ENCODE peak calls at places on chromosomes 2 and 18, in six cellular contexts. One of them, this sample, is unnamed.

GRCh38 chr2:173399229-173399628 is 44.6 kb downstream of the CDCA7 start:
- DNase-seq in ureter: no peak
- DNase-seq in stimulated activated CD8-positive, alpha-beta memory T cell treated with anti-CD3 and anti-CD28 coated beads, Interleukin-7, amount 100 ng/mL, for 48 hours: no peak
- DNase-seq in effector memory CD8-positive, alpha-beta T cell: no peak
- DNase-seq in AML-193: no peak
- DNase-seq in epithelial cell of esophagus: no peak
- DNase-seq in this sample: no peak

GRCh38 chr2:205543262-205543843 is 138.9 kb upstream of the NRP2 start:
- DNase-seq in epithelial cell of esophagus: no peak
- DNase-seq in ureter: no peak
- DNase-seq in AML-193: no peak
- DNase-seq in stimulated activated CD8-positive, alpha-beta memory T cell treated with anti-CD3 and anti-CD28 coated beads, Interleukin-7, amount 100 ng/mL, for 48 hours: no peak
- DNase-seq in effector memory CD8-positive, alpha-beta T cell: no peak
- DNase-seq in this sample: no peak

GRCh38 chr2:23363831-23364230 is 21.1 kb upstream of the KLHL29 start:
- DNase-seq in stimulated activated CD8-positive, alpha-beta memory T cell treated with anti-CD3 and anti-CD28 coated beads, Interleukin-7, amount 100 ng/mL, for 48 hours: no peak
- DNase-seq in AML-193: no peak
- DNase-seq in epithelial cell of esophagus: peak; percentile 56
- DNase-seq in ureter: no peak
- DNase-seq in effector memory CD8-positive, alpha-beta T cell: no peak
- DNase-seq in this sample: no peak

GRCh38 chr2:18603867-18604572 is 14.7 kb upstream of the NT5C1B start:
- DNase-seq in ureter: no peak
- DNase-seq in epithelial cell of esophagus: no peak
- DNase-seq in stimulated activated CD8-positive, alpha-beta memory T cell treated with anti-CD3 and anti-CD28 coated beads, Interleukin-7, amount 100 ng/mL, for 48 hours: no peak
- DNase-seq in AML-193: no peak
- DNase-seq in effector memory CD8-positive, alpha-beta T cell: no peak
- DNase-seq in this sample: no peak

GRCh38 chr2:42636956-42637355 is 68.5 kb downstream of the MTA3 start:
- DNase-seq in effector memory CD8-positive, alpha-beta T cell: no peak
- DNase-seq in AML-193: no peak
- DNase-seq in stimulated activated CD8-positive, alpha-beta memory T cell treated with anti-CD3 and anti-CD28 coated beads, Interleukin-7, amount 100 ng/mL, for 48 hours: no peak
- DNase-seq in ureter: no peak
- DNase-seq in epithelial cell of esophagus: no peak
- DNase-seq in this sample: no peak

GRCh38 chr2:218961651-218962570 is 2.4 kb downstream of the CDK5R2 start:
- DNase-seq in epithelial cell of esophagus: no peak
- DNase-seq in stimulated activated CD8-positive, alpha-beta memory T cell treated with anti-CD3 and anti-CD28 coated beads, Interleukin-7, amount 100 ng/mL, for 48 hours: no peak
- DNase-seq in AML-193: no peak
- DNase-seq in ureter: no peak
- DNase-seq in effector memory CD8-positive, alpha-beta T cell: no peak
- DNase-seq in this sample: peak; percentile 64

GRCh38 chr2:12778369-12778768 is 61.6 kb downstream of the TRIB2 start:
- DNase-seq in AML-193: no peak
- DNase-seq in stimulated activated CD8-positive, alpha-beta memory T cell treated with anti-CD3 and anti-CD28 coated beads, Interleukin-7, amount 100 ng/mL, for 48 hours: no peak
- DNase-seq in effector memory CD8-positive, alpha-beta T cell: no peak
- DNase-seq in ureter: no peak
- DNase-seq in epithelial cell of esophagus: no peak
- DNase-seq in this sample: no peak

GRCh38 chr2:44246840-44247369 is 28.4 kb upstream of the SLC3A1 start:
- DNase-seq in effector memory CD8-positive, alpha-beta T cell: no peak
- DNase-seq in ureter: no peak
- DNase-seq in epithelial cell of esophagus: no peak
- DNase-seq in AML-193: no peak
- DNase-seq in stimulated activated CD8-positive, alpha-beta memory T cell treated with anti-CD3 and anti-CD28 coated beads, Interleukin-7, amount 100 ng/mL, for 48 hours: no peak
- DNase-seq in this sample: no peak

GRCh38 chr2:143128681-143129580 is at the start of gene ARHGAP15:
- DNase-seq in epithelial cell of esophagus: peak; percentile 6
- DNase-seq in AML-193: peak; percentile 94
- DNase-seq in stimulated activated CD8-positive, alpha-beta memory T cell treated with anti-CD3 and anti-CD28 coated beads, Interleukin-7, amount 100 ng/mL, for 48 hours: peak; percentile 39
- DNase-seq in effector memory CD8-positive, alpha-beta T cell: peak; percentile 51
- DNase-seq in ureter: peak; percentile 45
- DNase-seq in this sample: no peak

GRCh38 chr2:218500501-218501060 is 67.6 kb downstream of the USP37 start:
- DNase-seq in effector memory CD8-positive, alpha-beta T cell: no peak
- DNase-seq in stimulated activated CD8-positive, alpha-beta memory T cell treated with anti-CD3 and anti-CD28 coated beads, Interleukin-7, amount 100 ng/mL, for 48 hours: no peak
- DNase-seq in ureter: no peak
- DNase-seq in AML-193: no peak
- DNase-seq in epithelial cell of esophagus: no peak
- DNase-seq in this sample: no peak

GRCh38 chr18:44771957-44772917 is 91.5 kb downstream of the SETBP1 start:
- DNase-seq in ureter: no peak
- DNase-seq in stimulated activated CD8-positive, alpha-beta memory T cell treated with anti-CD3 and anti-CD28 coated beads, Interleukin-7, amount 100 ng/mL, for 48 hours: no peak
- DNase-seq in effector memory CD8-positive, alpha-beta T cell: no peak
- DNase-seq in epithelial cell of esophagus: no peak
- DNase-seq in AML-193: no peak
- DNase-seq in this sample: no peak

GRCh38 chr2:177525351-177525750 is 132.8 kb downstream of the AGPS start:
- DNase-seq in stimulated activated CD8-positive, alpha-beta memory T cell treated with anti-CD3 and anti-CD28 coated beads, Interleukin-7, amount 100 ng/mL, for 48 hours: no peak
- DNase-seq in ureter: no peak
- DNase-seq in AML-193: no peak
- DNase-seq in effector memory CD8-positive, alpha-beta T cell: no peak
- DNase-seq in epithelial cell of esophagus: no peak
- DNase-seq in this sample: no peak

GRCh38 chr2:3044587-3045317 is 332.9 kb downstream of the EIPR1 start:
- DNase-seq in AML-193: no peak
- DNase-seq in ureter: no peak
- DNase-seq in epithelial cell of esophagus: no peak
- DNase-seq in stimulated activated CD8-positive, alpha-beta memory T cell treated with anti-CD3 and anti-CD28 coated beads, Interleukin-7, amount 100 ng/mL, for 48 hours: no peak
- DNase-seq in effector memory CD8-positive, alpha-beta T cell: no peak
- DNase-seq in this sample: no peak

GRCh38 chr2:72027426-72028161 is 120.1 kb downstream of the CYP26B1 start:
- DNase-seq in effector memory CD8-positive, alpha-beta T cell: no peak
- DNase-seq in ureter: peak; percentile 23
- DNase-seq in stimulated activated CD8-positive, alpha-beta memory T cell treated with anti-CD3 and anti-CD28 coated beads, Interleukin-7, amount 100 ng/mL, for 48 hours: no peak
- DNase-seq in epithelial cell of esophagus: peak; percentile 85
- DNase-seq in AML-193: no peak
- DNase-seq in this sample: no peak

GRCh38 chr2:203928849-203929248 is 7.7 kb upstream of the ICOS start:
- DNase-seq in stimulated activated CD8-positive, alpha-beta memory T cell treated with anti-CD3 and anti-CD28 coated beads, Interleukin-7, amount 100 ng/mL, for 48 hours: no peak
- DNase-seq in epithelial cell of esophagus: peak; percentile 18
- DNase-seq in AML-193: no peak
- DNase-seq in ureter: no peak
- DNase-seq in effector memory CD8-positive, alpha-beta T cell: no peak
- DNase-seq in this sample: no peak

GRCh38 chr2:201648-202433 is 62.0 kb downstream of the SH3YL1 start:
- DNase-seq in stimulated activated CD8-positive, alpha-beta memory T cell treated with anti-CD3 and anti-CD28 coated beads, Interleukin-7, amount 100 ng/mL, for 48 hours: no peak
- DNase-seq in epithelial cell of esophagus: no peak
- DNase-seq in ureter: no peak
- DNase-seq in effector memory CD8-positive, alpha-beta T cell: no peak
- DNase-seq in AML-193: no peak
- DNase-seq in this sample: no peak

GRCh38 chr2:218567797-218568189 is 358 bp downstream of the USP37 start:
- DNase-seq in epithelial cell of esophagus: no peak
- DNase-seq in AML-193: no peak
- DNase-seq in ureter: no peak
- DNase-seq in stimulated activated CD8-positive, alpha-beta memory T cell treated with anti-CD3 and anti-CD28 coated beads, Interleukin-7, amount 100 ng/mL, for 48 hours: no peak
- DNase-seq in effector memory CD8-positive, alpha-beta T cell: no peak
- DNase-seq in this sample: peak; percentile 62

GRCh38 chr2:10465915-10466314 is 17.8 kb upstream of the ODC1 start:
- DNase-seq in AML-193: no peak
- DNase-seq in stimulated activated CD8-positive, alpha-beta memory T cell treated with anti-CD3 and anti-CD28 coated beads, Interleukin-7, amount 100 ng/mL, for 48 hours: no peak
- DNase-seq in epithelial cell of esophagus: no peak
- DNase-seq in effector memory CD8-positive, alpha-beta T cell: no peak
- DNase-seq in ureter: no peak
- DNase-seq in this sample: no peak

GRCh38 chr2:228649447-228649846 is 468.0 kb upstream of the SPHKAP start:
- DNase-seq in AML-193: no peak
- DNase-seq in epithelial cell of esophagus: no peak
- DNase-seq in effector memory CD8-positive, alpha-beta T cell: no peak
- DNase-seq in ureter: no peak
- DNase-seq in stimulated activated CD8-positive, alpha-beta memory T cell treated with anti-CD3 and anti-CD28 coated beads, Interleukin-7, amount 100 ng/mL, for 48 hours: no peak
- DNase-seq in this sample: no peak

GRCh38 chr2:43083710-43084698 is 142.4 kb downstream of the ZFP36L2 start:
- DNase-seq in effector memory CD8-positive, alpha-beta T cell: no peak
- DNase-seq in ureter: no peak
- DNase-seq in stimulated activated CD8-positive, alpha-beta memory T cell treated with anti-CD3 and anti-CD28 coated beads, Interleukin-7, amount 100 ng/mL, for 48 hours: no peak
- DNase-seq in epithelial cell of esophagus: peak; percentile 94
- DNase-seq in AML-193: no peak
- DNase-seq in this sample: no peak

GRCh38 chr2:98911376-98912154 is 24.5 kb downstream of the CRACDL start:
- DNase-seq in ureter: peak; percentile 35
- DNase-seq in AML-193: no peak
- DNase-seq in stimulated activated CD8-positive, alpha-beta memory T cell treated with anti-CD3 and anti-CD28 coated beads, Interleukin-7, amount 100 ng/mL, for 48 hours: no peak
- DNase-seq in effector memory CD8-positive, alpha-beta T cell: no peak
- DNase-seq in epithelial cell of esophagus: peak; percentile 60
- DNase-seq in this sample: peak; percentile 44

GRCh38 chr2:38750793-38751042 is 443 bp downstream of the SRSF7 start:
- DNase-seq in ureter: peak; percentile 76
- DNase-seq in epithelial cell of esophagus: no peak
- DNase-seq in stimulated activated CD8-positive, alpha-beta memory T cell treated with anti-CD3 and anti-CD28 coated beads, Interleukin-7, amount 100 ng/mL, for 48 hours: peak; percentile 35
- DNase-seq in effector memory CD8-positive, alpha-beta T cell: no peak
- DNase-seq in AML-193: peak; percentile 41
- DNase-seq in this sample: no peak

This sample was measured in DMS79.